ENCODE peak calls at places on chromosomes 6 and 20, in four cellular contexts. S is K562, X is IMR-90, N is fibroblast of lung. M is an unnamed sample.

GRCh38 chr20:53989977-53990376 is 80.4 kb downstream of the BCAS1 start:
- DNase-seq in S (no peak), X (no peak), N (no peak), M (no peak)

GRCh38 chr6:51934098-51934497 is 153.3 kb downstream of the PKHD1 start:
- DNase-seq in S (peak), X (no peak), N (no peak), M (no peak)

GRCh38 chr20:35007891-35008290 is 52.2 kb downstream of the MYH7B start:
- DNase-seq in S (no peak), X (no peak), N (no peak), M (no peak)

GRCh38 chr6:127266892-127267741 is 453 bp downstream of the RNF146 start:
- DNase-seq in S (peak), X (peak), N (peak), M (peak)

GRCh38 chr6:135520781-135521180 is 23.2 kb upstream of the AHI1 start:
- DNase-seq in S (no peak), X (peak), N (peak), M (peak)

GRCh38 chr6:149544646-149545257 is 1.1 kb downstream of the PPIL4 start:
- DNase-seq in S (no peak), X (no peak), N (no peak), M (peak)

GRCh38 chr6:47098570-47098993 is 56.5 kb upstream of the ADGRF1 start:
- DNase-seq in S (no peak), X (peak), N (peak), M (peak)

GRCh38 chr6:37483917-37484785 is 15.5 kb downstream of the CCDC167 start:
- DNase-seq in S (peak), X (peak), N (peak), M (peak)

GRCh38 chr6:6784514-6785162 is 196.1 kb downstream of the LY86 start:
- DNase-seq in S (no peak), X (no peak), N (no peak), M (peak)

GRCh38 chr20:23399568-23400241 is 21.6 kb downstream of the NAPB start:
- DNase-seq in S (no peak), X (peak), N (peak), M (peak)

GRCh38 chr6:159324599-159324998 is 155.4 kb downstream of the FNDC1 start:
- DNase-seq in S (no peak), X (no peak), N (no peak), M (no peak)
- TF ChIP-seq CTCF in S (no peak), X (no peak), N (no peak), M (no peak)

DNA sequence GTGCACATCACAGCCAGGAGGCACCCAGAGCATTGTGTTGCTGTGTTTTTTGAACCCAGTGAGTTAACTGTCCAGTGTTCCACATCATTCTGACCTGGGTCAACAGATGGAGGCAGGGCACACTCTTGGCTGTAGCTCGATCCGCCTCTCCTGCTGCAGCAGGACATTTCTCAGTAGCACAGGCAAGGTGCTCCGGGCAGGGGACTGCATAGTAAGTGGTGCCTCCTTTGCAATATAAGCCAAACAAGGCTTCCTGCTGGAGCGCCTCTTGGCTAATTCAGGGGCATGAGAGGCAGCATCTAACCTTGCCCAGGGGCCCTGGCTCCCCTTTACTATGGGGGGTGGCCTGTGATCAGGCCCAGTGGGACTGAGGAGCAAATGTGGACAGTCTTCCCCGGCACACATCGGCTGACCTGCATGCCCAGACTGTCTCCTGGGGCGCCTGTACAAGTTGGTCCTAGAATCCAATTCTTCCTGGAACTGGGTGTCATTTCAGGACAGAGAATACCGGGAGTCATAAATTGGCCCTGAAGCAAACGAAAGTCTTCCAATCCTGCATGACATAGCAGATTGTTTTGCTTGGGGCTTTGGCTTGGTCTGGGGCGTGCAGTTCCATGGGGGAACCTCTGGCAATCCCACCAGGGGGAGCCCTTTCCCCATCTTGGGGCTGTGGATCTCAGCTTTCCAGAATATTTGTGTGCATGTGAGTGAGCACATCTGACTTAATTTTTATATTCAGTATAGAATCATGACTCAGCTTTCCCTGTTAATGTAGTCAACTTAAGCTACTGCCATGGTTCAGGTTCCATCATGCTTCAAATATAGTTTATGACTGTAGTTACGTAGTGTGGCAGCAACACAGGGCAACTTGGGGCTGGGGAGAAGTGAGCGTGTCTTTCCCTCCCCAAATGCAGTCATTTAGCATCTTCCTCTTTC is 56.0 kb upstream of the DDR1 start:
- DNase-seq in S (peak), X (peak), N (peak), M (peak)
- H3K4me3 ChIP-seq in S (no peak), X (no peak), N (no peak), M (no peak)

DNA sequence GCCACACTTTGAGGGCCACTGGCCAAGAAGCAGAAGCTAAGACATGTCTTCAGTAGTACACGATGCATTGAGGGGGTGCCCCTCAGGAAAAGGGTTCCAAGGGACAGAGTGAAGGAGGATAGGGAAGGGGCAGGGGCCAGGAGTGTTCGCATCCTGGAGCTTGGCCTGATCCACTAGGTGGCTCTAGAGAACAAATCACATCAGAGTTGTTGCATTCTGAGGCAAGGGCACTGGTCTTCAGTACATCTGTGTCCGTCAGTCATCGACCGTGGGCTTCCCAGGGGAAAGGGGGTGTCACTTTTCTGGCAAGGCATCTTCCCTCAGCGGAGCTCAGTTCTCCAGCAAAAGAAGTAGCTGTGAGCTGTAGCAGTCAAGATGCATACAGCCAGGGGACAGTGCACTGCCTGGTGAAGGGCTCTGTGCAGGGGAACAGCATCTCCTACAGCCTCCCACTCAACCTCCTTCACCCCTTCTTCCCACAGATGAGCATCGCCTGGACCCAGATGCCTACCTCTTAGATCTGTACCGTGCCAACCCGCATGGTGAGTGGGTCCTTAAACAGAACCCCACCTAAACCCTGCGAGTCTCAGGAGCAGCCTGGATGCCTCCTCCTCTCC is 47.8 kb downstream of the ARHGAP40 start:
- DNase-seq in S (peak), X (no peak), N (peak), M (peak)
- TF ChIP-seq CTCF in S (peak), X (peak), N (peak), M (peak)

GRCh38 chr6:148140772-148141557 is 201.7 kb upstream of the SASH1 start:
- DNase-seq in S (no peak), X (no peak), N (no peak), M (no peak)
- H3K4me3 ChIP-seq in S (no peak), X (no peak), N (no peak), M (no peak)

DNA sequence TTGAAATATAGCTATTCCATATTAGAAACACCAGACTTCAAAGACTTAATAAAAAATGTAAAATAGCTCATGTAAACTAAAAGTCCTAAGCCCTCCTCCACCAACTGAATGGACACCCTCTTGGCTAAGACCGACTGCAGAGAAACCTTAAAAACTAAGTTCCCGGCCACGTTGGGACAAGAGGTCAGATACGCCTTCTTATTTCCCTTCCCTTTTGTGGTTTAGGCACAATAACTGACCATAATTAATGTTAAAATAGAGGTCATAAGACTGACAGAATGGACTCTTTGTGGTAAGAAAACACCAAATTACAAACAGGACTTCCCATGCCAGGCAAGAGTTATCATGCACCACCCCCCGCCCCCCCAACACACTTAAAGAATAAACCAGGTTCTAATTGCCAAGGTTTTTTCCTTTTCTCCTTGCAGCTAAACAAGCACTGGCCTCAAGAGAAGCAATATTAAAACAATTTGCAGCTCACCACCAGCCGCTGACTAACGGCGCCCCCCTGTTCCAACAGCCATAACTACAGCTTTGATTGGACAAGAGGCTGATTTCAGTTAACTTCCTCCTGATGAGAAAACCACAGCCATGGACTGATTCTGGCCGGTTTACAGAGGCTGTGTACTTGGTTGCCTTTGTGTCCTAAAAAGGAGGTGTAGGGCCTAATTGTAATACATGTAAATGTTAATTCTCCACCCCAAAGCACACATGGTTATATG is 10.7 kb upstream of the LAMP5 start:
- DNase-seq in S (no peak), X (peak), N (peak), M (peak)
- TF ChIP-seq CTCF in S (no peak), X (peak), N (peak), M (peak)

DNA sequence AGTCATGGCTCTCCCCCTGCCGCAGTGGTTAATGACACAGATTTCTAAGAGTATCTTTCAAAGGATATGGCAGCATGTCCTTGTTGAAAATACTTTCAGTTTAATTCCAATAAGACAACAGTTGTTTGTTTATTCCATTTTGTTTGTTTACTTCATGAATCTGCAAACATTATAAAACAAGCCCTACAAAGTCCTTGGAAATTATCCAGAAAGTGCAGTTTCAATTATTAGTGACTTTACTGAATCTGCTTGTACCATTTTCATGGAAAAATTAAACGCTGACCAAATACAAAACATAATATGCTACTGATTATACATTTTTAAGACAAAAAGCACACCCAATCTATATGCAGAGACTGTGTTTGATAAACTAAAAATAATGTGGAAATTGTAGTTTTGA is 3.3 kb downstream of the HEY2 start:
- DNase-seq in S (no peak), X (no peak), N (no peak), M (no peak)
- H3K4me3 ChIP-seq in S (no peak), X (no peak), N (no peak), M (no peak)

GRCh38 chr20:49910340-49910706 is 5.0 kb downstream of the SPATA2 start:
- DNase-seq in S (no peak), X (no peak), N (no peak), M (no peak)

GRCh38 chr20:49906615-49907154 is 8.6 kb downstream of the SPATA2 start:
- DNase-seq in S (no peak), X (no peak), N (no peak), M (no peak)

GRCh38 chr20:49907405-49908257 is 7.7 kb downstream of the SPATA2 start:
- DNase-seq in S (no peak), X (no peak), N (no peak), M (no peak)

GRCh38 chr20:49908258-49908565 is 7.1 kb downstream of the SPATA2 start:
- DNase-seq in S (no peak), X (no peak), N (no peak), M (no peak)

GRCh38 chr20:49909499-49910339 is 5.6 kb downstream of the SPATA2 start:
- DNase-seq in S (no peak), X (no peak), N (no peak), M (no peak)
- TF ChIP-seq CTCF in S (peak), X (no peak), N (peak), M (peak)

M was measured in choroid plexus epithelial cell.